ENCODE peak calls at places on chromosome 1, in ten cellular contexts. W is heart left ventricle, K is vagina, X is upper lobe of right lung, D is choroid plexus epithelial cell, U is RWPE1, A is BE2C, Y is fibroblast of lung, M is epithelial cell of esophagus, B is PC-3. N is an unnamed sample.

GRCh38 chr1:158145173-158145719 is 35.4 kb upstream of the CD1D start:
- DNase-seq in W (peak; percentile 73), U (peak; percentile 41), X (no peak), K (no peak), D (peak; percentile 44), Y (peak; percentile 41), M (peak; percentile 69), A (peak; percentile 27), B (peak; percentile 74), N (no peak)

GRCh38 chr1:110347182-110347893 is 8.2 kb downstream of the RBM15 start:
- DNase-seq in A (no peak), M (no peak), K (no peak), B (no peak), Y (no peak), D (no peak), X (no peak), U (no peak), W (no peak), N (no peak)

GRCh38 chr1:201022824-201023516 is 544 bp downstream of the KIF21B start:
- DNase-seq in Y (no peak), K (no peak), X (no peak), D (peak; percentile 35), A (no peak), U (no peak), B (no peak), W (no peak), M (no peak), N (no peak)

GRCh38 chr1:94698759-94699502 is 121.2 kb upstream of the SLC44A3 start:
- DNase-seq in M (peak; percentile 35), W (no peak), K (no peak), X (no peak), A (no peak), B (peak; percentile 16), Y (no peak), U (no peak), D (peak; percentile 64), N (no peak)

GRCh38 chr1:210496063-210496462 is 167.4 kb downstream of the HHAT start:
- DNase-seq in A (no peak), W (no peak), D (no peak), K (no peak), B (no peak), M (peak; percentile 2), X (no peak), U (no peak), Y (peak; percentile 4), N (no peak)

GRCh38 chr1:201016211-201016651 is 7.3 kb downstream of the KIF21B start:
- DNase-seq in Y (peak; percentile 14), B (peak; percentile 42), U (no peak), D (peak; percentile 45), W (peak; percentile 76), A (peak; percentile 70), K (no peak), M (peak; percentile 8), X (peak; percentile 63), N (no peak)

GRCh38 chr1:63691672-63692425 is 82.0 kb upstream of the ROR1 start:
- DNase-seq in Y (peak; percentile 99), W (no peak), A (peak; percentile 41), X (no peak), U (peak; percentile 70), M (peak; percentile 84), B (peak; percentile 92), D (peak; percentile 98), K (peak; percentile 90), N (peak; percentile 57)

GRCh38 chr1:84841971-84842370 is 51.0 kb downstream of the LPAR3 start:
- DNase-seq in U (no peak), D (no peak), W (no peak), Y (no peak), B (no peak), A (no peak), X (no peak), K (no peak), M (peak; percentile 55), N (no peak)

GRCh38 chr1:88571510-88571909 is 112.6 kb upstream of the PKN2 start:
- DNase-seq in B (no peak), W (no peak), K (no peak), X (no peak), M (no peak), Y (peak; percentile 49), U (no peak), A (no peak), D (no peak), N (no peak)

GRCh38 chr1:201582261-201582951 is 43.5 kb downstream of the NAV1 start:
- DNase-seq in W (no peak), A (no peak), M (peak; percentile 44), K (no peak), Y (peak; percentile 56), X (peak; percentile 51), B (no peak), D (peak; percentile 77), U (no peak), N (no peak)

GRCh38 chr1:85654066-85654782 is 54.0 kb downstream of the ZNHIT6 start:
- DNase-seq in B (peak; percentile 82), M (peak; percentile 56), A (no peak), W (no peak), K (no peak), U (peak; percentile 20), Y (peak; percentile 39), D (peak; percentile 65), X (no peak), N (no peak)

GRCh38 chr1:218670875-218671274 is 325.7 kb downstream of the TGFB2 start:
- DNase-seq in X (no peak), A (no peak), K (no peak), U (no peak), D (no peak), B (no peak), M (no peak), Y (no peak), W (no peak), N (no peak)

GRCh38 chr1:43452789-43453441 is 816 bp downstream of the HYI start:
- DNase-seq in W (peak; percentile 56), M (peak; percentile 57), A (no peak), K (peak; percentile 89), Y (peak; percentile 56), D (peak; percentile 59), X (no peak), B (peak; percentile 40), U (peak; percentile 27), N (no peak)

GRCh38 chr1:57319165-57319564 is 104.7 kb downstream of the DAB1 start:
- DNase-seq in X (no peak), A (no peak), K (no peak), U (peak; percentile 8), Y (peak; percentile 76), M (peak; percentile 66), W (no peak), D (peak; percentile 16), B (peak; percentile 46), N (no peak)

GRCh38 chr1:15371610-15372539 is 37.8 kb upstream of the EFHD2 start:
- DNase-seq in A (peak; percentile 18), Y (no peak), W (no peak), U (no peak), D (peak; percentile 23), K (no peak), B (no peak), M (no peak), X (no peak), N (no peak)

GRCh38 chr1:95096218-95096841 is 20.8 kb upstream of the TLCD4 start:
- DNase-seq in M (no peak), W (no peak), Y (no peak), A (no peak), U (no peak), D (peak; percentile 35), B (peak; percentile 86), K (no peak), X (no peak), N (no peak)

GRCh38 chr1:154864189-154864985 is 5.7 kb downstream of the KCNN3 start:
- DNase-seq in Y (no peak), X (no peak), A (no peak), U (no peak), B (no peak), K (no peak), M (no peak), D (no peak), W (no peak), N (no peak)

GRCh38 chr1:246959944-246960693 is 28.4 kb upstream of the AHCTF1 start:
- DNase-seq in U (no peak), W (no peak), A (no peak), X (no peak), D (peak; percentile 56), K (no peak), Y (peak; percentile 66), M (no peak), B (no peak), N (peak; percentile 52)
- TF ChIP-seq CTCF in U (no peak), W (peak; percentile 23), A (no peak), X (no peak), D (peak; percentile 28), K (no peak), Y (peak; percentile 15), M (no peak), B (no peak), N (peak; percentile 1)

GRCh38 chr1:230400007-230400344 is 26.2 kb downstream of the PGBD5 start:
- DNase-seq in Y (no peak), A (no peak), K (no peak), M (no peak), D (no peak), U (no peak), W (no peak), B (no peak), X (no peak), N (no peak)
- TF ChIP-seq CTCF in Y (no peak), A (no peak), K (no peak), M (no peak), D (no peak), U (no peak), W (no peak), B (no peak), X (no peak), N (no peak)

GRCh38 chr1:46996659-46997281 is 26.7 kb upstream of the CYP4X1 start:
- DNase-seq in D (no peak), K (no peak), M (peak; percentile 42), Y (no peak), B (peak; percentile 19), X (no peak), W (no peak), A (no peak), U (no peak), N (no peak)

DNA sequence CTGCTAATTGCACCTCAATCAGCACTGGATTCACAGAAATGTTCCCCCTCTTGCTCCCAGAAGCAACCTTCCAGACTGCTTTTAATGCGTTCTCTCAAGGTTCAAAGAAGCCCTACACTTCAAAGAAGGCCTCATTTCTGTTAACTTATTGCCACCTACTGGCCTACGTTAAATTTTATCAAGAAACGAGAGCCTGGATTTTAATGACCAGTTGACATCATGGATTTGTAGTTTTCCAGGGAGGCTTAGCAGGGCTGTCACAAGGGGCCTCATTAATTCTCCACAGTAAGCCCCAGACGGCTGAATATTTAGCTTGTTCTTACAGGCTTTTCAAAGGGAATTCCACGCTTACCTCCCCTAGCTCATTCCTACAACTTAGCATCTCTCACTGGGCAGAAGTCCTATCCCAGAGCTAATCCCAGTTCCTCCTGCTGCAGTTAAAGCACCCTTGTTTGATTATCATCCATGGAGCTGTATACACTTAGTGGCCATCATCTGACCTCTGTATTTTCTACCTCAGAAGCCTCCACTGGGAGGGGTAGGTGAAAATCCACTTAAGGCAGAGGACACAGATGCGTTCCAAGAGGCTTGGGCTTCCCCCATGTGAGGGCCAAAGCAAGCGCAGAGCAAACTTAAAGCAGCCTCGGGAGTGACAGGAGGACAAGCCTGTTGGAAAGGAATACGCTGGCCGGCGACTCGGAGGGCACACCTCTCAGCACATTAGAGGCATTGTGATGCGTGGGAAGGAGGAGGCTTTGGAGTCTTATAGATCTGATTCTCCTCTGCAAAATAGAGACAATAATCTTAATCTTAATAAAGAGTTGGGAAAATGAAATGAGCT is 32.2 kb upstream of the CYP4X1 start:
- DNase-seq in U (no peak), X (no peak), K (no peak), Y (no peak), M (peak; percentile 43), B (peak; percentile 63), D (peak; percentile 41), W (no peak), A (no peak), N (no peak)
- TF ChIP-seq CTCF in U (peak; percentile 11), X (peak; percentile 33), K (no peak), Y (no peak), M (peak; percentile 39), B (peak; percentile 65), D (peak; percentile 35), W (peak; percentile 19), A (peak; percentile 9), N (peak; percentile 6)

GRCh38 chr1:9218917-9219316 is 15.7 kb upstream of the H6PD start:
- DNase-seq in M (no peak), Y (no peak), X (no peak), K (no peak), A (no peak), B (no peak), U (no peak), W (no peak), D (no peak), N (no peak)
- TF ChIP-seq CTCF in M (no peak), Y (no peak), X (no peak), K (no peak), A (no peak), B (no peak), U (no peak), W (no peak), D (no peak), N (no peak)